ENCODE peak calls at places on chromosomes 1 and 21, in nine cellular contexts. C is heart left ventricle, D is HL-60, A is thyroid gland, W is left ventricle myocardium inferior, H is endothelial cell of umbilical vein, M is adrenal gland, V is HepG2, I is mucosa of descending colon. E is an unnamed sample.

GRCh38 chr1:221487781-221488520 is 253.9 kb downstream of the DUSP10 start:
- DNase-seq in W (no peak), A (peak; percentile 11), V (no peak), M (no peak), D (no peak), C (no peak), H (no peak), I (no peak), E (peak; percentile 37)

GRCh38 chr1:212288614-212289013 is 3.4 kb downstream of the PPP2R5A start:
- DNase-seq in C (no peak), V (no peak), H (peak; percentile 34), M (no peak), I (no peak), D (no peak), A (no peak), W (no peak), E (peak; percentile 60)

GRCh38 chr21:45632165-45632896 is 11.2 kb upstream of the PCBP3 start:
- DNase-seq in V (no peak), I (no peak), H (no peak), D (no peak), C (no peak), M (no peak), A (no peak), W (no peak), E (no peak)

GRCh38 chr1:109371271-109371739 is 26.4 kb downstream of the SORT1 start:
- DNase-seq in C (no peak), V (no peak), W (no peak), M (peak; percentile 33), H (no peak), D (peak; percentile 60), I (no peak), A (peak; percentile 44), E (no peak)

GRCh38 chr1:39236971-39237370 is 32.5 kb downstream of the MACF1 start:
- DNase-seq in C (no peak), D (no peak), H (no peak), A (no peak), M (no peak), V (no peak), W (no peak), I (no peak), E (no peak)

GRCh38 chr1:19071674-19072281 is 115.3 kb upstream of the IFFO2 start:
- DNase-seq in D (no peak), C (no peak), H (no peak), A (no peak), I (peak; percentile 62), M (no peak), W (no peak), V (no peak), E (no peak)

GRCh38 chr1:194717941-194718340 is 1531.5 kb upstream of the B3GALT2 start:
- DNase-seq in M (no peak), H (no peak), A (no peak), W (no peak), V (no peak), D (no peak), I (no peak), C (no peak), E (no peak)

GRCh38 chr1:211549092-211549749 is 29.7 kb downstream of the SLC30A1 start:
- DNase-seq in H (peak; percentile 15), W (peak; percentile 58), A (peak; percentile 59), C (no peak), I (no peak), M (no peak), D (no peak), V (no peak), E (no peak)

GRCh38 chr1:240235521-240236288 is 144.0 kb downstream of the FMN2 start:
- DNase-seq in W (no peak), M (no peak), C (no peak), H (no peak), V (no peak), D (no peak), A (no peak), I (no peak), E (peak; percentile 14)

GRCh38 chr1:9529190-9529589 is 10.1 kb upstream of the SLC25A33 start:
- DNase-seq in D (no peak), H (no peak), V (no peak), M (no peak), I (no peak), A (no peak), C (no peak), W (no peak), E (no peak)

GRCh38 chr1:232393010-232393833 is 236.7 kb downstream of the SIPA1L2 start:
- DNase-seq in H (peak; percentile 15), A (no peak), W (no peak), M (no peak), D (no peak), C (no peak), I (no peak), V (no peak), E (no peak)

GRCh38 chr1:66048011-66048410 is 255.3 kb downstream of the PDE4B start:
- DNase-seq in D (no peak), I (no peak), V (no peak), M (no peak), C (no peak), W (no peak), A (no peak), H (peak; percentile 27), E (no peak)

GRCh38 chr1:227793948-227794812 is 21.3 kb upstream of the PRSS38 start:
- DNase-seq in A (peak; percentile 37), I (peak; percentile 60), M (peak; percentile 46), D (no peak), V (no peak), W (peak; percentile 74), H (no peak), C (peak; percentile 61), E (peak; percentile 71)

GRCh38 chr1:26330276-26330675 is 12.5 kb downstream of the CD52 start:
- DNase-seq in D (no peak), I (no peak), W (no peak), C (no peak), M (no peak), A (no peak), H (no peak), V (no peak), E (no peak)

GRCh38 chr1:15402809-15403450 is 6.8 kb upstream of the EFHD2 start:
- DNase-seq in D (no peak), W (no peak), C (no peak), I (no peak), A (no peak), M (no peak), V (no peak), H (no peak), E (no peak)

GRCh38 chr1:85462931-85463665 is 1.9 kb downstream of the DDAH1 start:
- DNase-seq in C (no peak), W (no peak), I (no peak), A (no peak), V (peak; percentile 4), D (no peak), H (peak; percentile 44), M (no peak), E (no peak)
- H3K4me3 ChIP-seq in C (no peak overlapping the region), W (no peak overlapping the region), I (no peak overlapping the region), A (no peak overlapping the region), V (peak overlapping the region; percentile 93), D (no peak overlapping the region), H (peak overlapping the region; percentile 91), M (no peak overlapping the region), E (no peak overlapping the region)

DNA sequence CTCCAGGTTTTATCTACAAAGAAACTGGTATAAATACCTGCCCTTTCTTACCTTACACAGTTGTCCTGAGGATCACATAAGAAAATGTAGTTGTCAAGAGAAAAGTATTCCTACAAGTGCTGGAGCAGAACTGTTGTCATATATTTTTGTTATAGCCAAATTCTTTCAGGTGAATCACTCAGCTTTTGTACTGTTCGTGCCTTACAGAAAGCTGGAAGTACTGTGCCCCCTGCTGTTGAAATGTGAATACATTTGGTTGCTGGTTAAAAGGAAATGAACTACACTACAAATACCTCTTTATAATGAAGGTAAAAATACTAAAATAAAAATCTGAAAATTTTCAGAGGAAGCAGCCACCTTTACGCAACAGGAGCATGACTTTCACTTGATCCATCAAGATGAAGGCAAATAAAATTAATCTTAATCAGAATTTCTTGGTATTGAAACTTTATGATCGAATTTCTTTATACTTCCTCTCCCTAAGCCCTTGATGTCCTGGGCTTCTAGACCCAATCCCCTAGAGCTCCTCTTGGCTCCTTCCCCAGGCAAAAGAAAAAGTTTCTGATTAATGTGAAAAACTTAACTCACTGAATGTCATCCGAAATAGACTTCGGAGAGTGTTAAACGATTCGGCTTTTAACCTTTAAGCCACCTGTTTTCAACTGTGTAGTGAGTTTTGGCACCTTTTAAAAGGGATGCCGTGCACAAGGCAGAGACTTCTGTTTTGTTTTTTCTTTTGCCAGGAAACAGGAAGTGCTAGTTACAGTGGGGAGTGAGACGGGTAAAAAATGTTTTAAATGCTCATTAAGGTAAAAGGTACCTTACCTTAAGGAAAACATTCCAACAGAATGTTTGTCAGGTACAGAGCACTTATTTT is 12.5 kb downstream of the CHML start:
- DNase-seq in D (no peak), I (no peak), W (no peak), V (peak; percentile 60), A (no peak), C (no peak), H (peak; percentile 72), M (no peak), E (peak; percentile 46)
- TF ChIP-seq CTCF in D (peak; percentile 26), I (peak; percentile 43), W (peak; percentile 61), V (peak; percentile 60), A (no peak), C (peak; percentile 43), H (peak; percentile 51), M (peak; percentile 70), E (peak; percentile 56)

DNA sequence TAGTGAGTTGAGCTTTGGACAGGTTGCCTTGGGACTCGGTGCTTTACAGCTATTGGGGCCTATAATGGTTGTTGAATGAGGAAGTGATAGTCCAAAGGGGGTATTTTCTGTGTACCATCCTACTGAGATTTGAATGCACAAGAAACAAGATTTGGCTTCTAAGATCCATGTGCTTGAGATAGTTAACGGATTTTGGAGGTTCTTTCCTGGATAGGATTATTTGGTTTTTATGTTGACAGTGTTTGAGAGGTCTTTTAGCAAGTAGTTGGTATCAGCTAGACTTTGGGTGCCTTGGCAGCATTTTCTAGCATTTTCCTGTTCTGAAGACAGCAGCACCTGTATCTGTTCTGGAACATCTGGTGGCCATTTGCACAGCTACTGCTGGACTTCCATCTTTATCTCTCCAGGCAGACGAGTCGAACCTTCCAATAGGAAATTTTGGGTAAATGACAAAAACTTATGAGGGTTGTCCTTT is 3.6 kb upstream of the SCAF4 start:
- DNase-seq in I (no peak), D (no peak), H (no peak), A (no peak), M (no peak), W (no peak), V (no peak), C (no peak), E (no peak)
- H3K4me3 ChIP-seq in I (no peak overlapping the region), D (no peak overlapping the region), H (no peak overlapping the region), A (no peak overlapping the region), M (no peak overlapping the region), W (no peak overlapping the region), V (no peak overlapping the region), C (no peak overlapping the region), E (no peak overlapping the region)

DNA sequence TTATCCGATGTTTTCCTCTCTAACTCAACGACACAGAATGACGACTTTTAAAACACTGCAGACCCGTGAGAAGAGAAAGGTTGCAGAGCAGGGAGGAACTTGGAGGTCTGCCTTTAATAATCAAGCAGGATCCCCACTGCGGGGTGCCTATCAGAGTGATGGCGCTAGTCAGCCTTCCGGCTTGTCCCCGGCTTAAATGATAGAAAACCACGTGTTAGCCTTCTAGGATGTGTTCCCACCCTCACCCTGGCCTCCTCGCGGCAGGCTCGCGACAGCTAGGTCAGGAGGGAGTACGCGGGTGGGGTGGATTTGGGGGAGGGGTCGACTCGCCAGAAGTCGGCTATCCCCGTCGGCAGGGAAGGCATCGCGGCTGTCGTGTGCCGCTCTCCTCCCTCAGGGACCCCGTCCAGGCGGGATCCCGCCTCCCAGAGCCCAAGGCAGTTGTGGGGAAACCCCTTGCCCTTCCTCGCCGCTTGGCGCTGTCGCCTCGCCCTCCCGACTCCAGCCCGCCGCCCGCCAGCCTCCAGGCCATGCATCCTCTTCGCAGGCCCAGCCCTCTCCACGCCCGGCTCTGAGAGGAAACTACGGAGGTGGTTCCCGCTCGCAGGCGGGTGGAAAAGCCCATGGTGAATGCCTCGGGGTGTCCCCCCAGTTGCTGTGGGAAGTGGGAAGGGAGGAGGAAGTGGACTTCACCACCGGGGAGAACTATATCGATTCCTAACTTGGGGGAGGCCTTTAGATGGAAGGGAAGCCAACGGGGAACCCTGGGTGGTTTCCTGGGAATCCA is 1.1 kb upstream of the SMG7 start:
- DNase-seq in V (peak; percentile 58), D (peak; percentile 67), W (peak; percentile 75), A (peak; percentile 84), I (peak; percentile 89), C (peak; percentile 80), H (peak; percentile 78), M (peak; percentile 74), E (no peak)
- TF ChIP-seq CTCF in V (peak; percentile 17), D (no peak), W (no peak), A (no peak), I (no peak), C (no peak), H (no peak), M (peak; percentile 15), E (no peak)

E was measured in AG04449.